ENCODE peak calls at places on chromosomes 4 and X, in five cellular contexts. One of them, this sample, is unnamed.

GRCh38 chr4:148203056-148203898 is 238.9 kb downstream of the NR3C2 start:
- DNase-seq in H9: peak
- DNase-seq in mesendoderm: peak
- DNase-seq in IMR-90: no peak
- DNase-seq in H1: no peak
- DNase-seq in this sample: no peak

GRCh38 chr4:40842318-40842717 is 92.6 kb downstream of the NSUN7 start:
- DNase-seq in mesendoderm: no peak
- DNase-seq in IMR-90: no peak
- DNase-seq in H1: no peak
- DNase-seq in H9: no peak
- DNase-seq in this sample: no peak

GRCh38 chrX:154750301-154751120 is at the start of gene GAB3:
- DNase-seq in H9: no peak
- DNase-seq in H1: no peak
- DNase-seq in IMR-90: peak
- DNase-seq in mesendoderm: peak
- DNase-seq in this sample: peak

GRCh38 chrX:109624641-109625311 is at the start of gene KCNE5:
- DNase-seq in H1: no peak
- DNase-seq in mesendoderm: peak
- DNase-seq in H9: peak
- DNase-seq in IMR-90: no peak
- DNase-seq in this sample: peak

GRCh38 chr4:138964716-138965426 is 50.7 kb upstream of the NOCT start:
- DNase-seq in H1: no peak
- DNase-seq in IMR-90: no peak
- DNase-seq in H9: no peak
- DNase-seq in mesendoderm: no peak
- DNase-seq in this sample: no peak

GRCh38 chr4:182645511-182645910 is 271.7 kb downstream of the DCTD start:
- DNase-seq in H1: no peak
- DNase-seq in mesendoderm: no peak
- DNase-seq in IMR-90: no peak
- DNase-seq in H9: no peak
- DNase-seq in this sample: no peak

GRCh38 chrX:139851730-139852129 is 81.1 kb downstream of the ATP11C start:
- DNase-seq in H1: no peak
- DNase-seq in mesendoderm: no peak
- DNase-seq in IMR-90: peak
- DNase-seq in H9: no peak
- DNase-seq in this sample: no peak

GRCh38 chrX:130085551-130085986 is 24.7 kb downstream of the ELF4 start:
- DNase-seq in H1: no peak
- DNase-seq in IMR-90: peak
- DNase-seq in H9: no peak
- DNase-seq in mesendoderm: no peak
- DNase-seq in this sample: peak

GRCh38 chr4:2802618-2803531 is 10.0 kb downstream of the SH3BP2 start:
- DNase-seq in H1: no peak
- DNase-seq in mesendoderm: no peak
- DNase-seq in IMR-90: no peak
- DNase-seq in H9: no peak
- DNase-seq in this sample: no peak

GRCh38 chr4:74755486-74755885 is 38.8 kb downstream of the BTC start:
- DNase-seq in mesendoderm: no peak
- DNase-seq in H1: no peak
- DNase-seq in IMR-90: no peak
- DNase-seq in H9: no peak
- DNase-seq in this sample: peak

GRCh38 chrX:47311857-47312774 is 58.3 kb upstream of the ZNF157 start:
- DNase-seq in H1: no peak
- DNase-seq in IMR-90: peak
- DNase-seq in H9: peak
- DNase-seq in mesendoderm: peak
- DNase-seq in this sample: peak

GRCh38 chrX:41596586-41596985 is 92.2 kb upstream of the GPR34 start:
- DNase-seq in mesendoderm: no peak
- DNase-seq in IMR-90: peak
- DNase-seq in H1: no peak
- DNase-seq in H9: no peak
- DNase-seq in this sample: no peak

GRCh38 chr4:15953625-15954024 is 9.3 kb downstream of the FGFBP2 start:
- DNase-seq in H9: no peak
- DNase-seq in H1: no peak
- DNase-seq in mesendoderm: peak
- DNase-seq in IMR-90: no peak
- DNase-seq in this sample: no peak

GRCh38 chr4:78218260-78218659 is 161.1 kb downstream of the FRAS1 start:
- DNase-seq in H9: no peak
- DNase-seq in IMR-90: no peak
- DNase-seq in H1: no peak
- DNase-seq in mesendoderm: no peak
- DNase-seq in this sample: no peak

GRCh38 chrX:15146515-15146914 is 123.4 kb downstream of the ASB9 start:
- DNase-seq in mesendoderm: peak
- DNase-seq in IMR-90: no peak
- DNase-seq in H1: no peak
- DNase-seq in H9: peak
- DNase-seq in this sample: peak

GRCh38 chrX:108590496-108590895 is 145.9 kb downstream of the IRS4 start:
- DNase-seq in H9: no peak
- DNase-seq in H1: no peak
- DNase-seq in IMR-90: peak
- DNase-seq in mesendoderm: no peak
- DNase-seq in this sample: peak

GRCh38 chr4:8600686-8601085 is 8.1 kb downstream of the CPZ start:
- DNase-seq in H9: no peak
- DNase-seq in mesendoderm: no peak
- DNase-seq in H1: no peak
- DNase-seq in IMR-90: no peak
- DNase-seq in this sample: no peak

GRCh38 chr4:57109530-57109846 is 697 bp downstream of the IGFBP7 start:
- DNase-seq in IMR-90: no peak
- DNase-seq in mesendoderm: no peak
- DNase-seq in H1: no peak
- DNase-seq in H9: no peak
- DNase-seq in this sample: peak

GRCh38 chrX:55582447-55582846 is 40.8 kb upstream of the FOXR2 start:
- DNase-seq in H1: no peak
- DNase-seq in H9: no peak
- DNase-seq in mesendoderm: no peak
- DNase-seq in IMR-90: no peak
- DNase-seq in this sample: no peak

GRCh38 chr4:163484906-163485305 is 9.6 kb upstream of the TMA16 start:
- DNase-seq in mesendoderm: peak
- DNase-seq in H1: peak
- DNase-seq in H9: peak
- DNase-seq in IMR-90: peak
- DNase-seq in this sample: peak

GRCh38 chrX:41480508-41481260 is 33.5 kb downstream of the NYX start:
- DNase-seq in H1: no peak
- DNase-seq in mesendoderm: no peak
- DNase-seq in H9: no peak
- DNase-seq in IMR-90: no peak
- DNase-seq in this sample: no peak

GRCh38 chr4:56821394-56822263 is at the start of gene SPINK2:
- DNase-seq in IMR-90: no peak
- DNase-seq in H1: peak
- DNase-seq in H9: peak
- DNase-seq in mesendoderm: peak
- DNase-seq in this sample: peak

GRCh38 chr4:8726344-8726851 is 133.8 kb downstream of the CPZ start:
- DNase-seq in IMR-90: no peak
- DNase-seq in mesendoderm: peak
- DNase-seq in H1: no peak
- DNase-seq in H9: peak
- DNase-seq in this sample: no peak

GRCh38 chr4:7879127-7879526 is 60.5 kb downstream of the AFAP1 start:
- DNase-seq in mesendoderm: no peak
- DNase-seq in IMR-90: no peak
- DNase-seq in H9: no peak
- DNase-seq in H1: no peak
- DNase-seq in this sample: no peak

GRCh38 chr4:101730291-101731117 is 60.0 kb upstream of the BANK1 start:
- DNase-seq in H9: peak
- DNase-seq in H1: peak
- DNase-seq in mesendoderm: peak
- DNase-seq in IMR-90: peak
- DNase-seq in this sample: peak

GRCh38 chr4:40731792-40732245 is 17.9 kb upstream of the NSUN7 start:
- DNase-seq in H1: no peak
- DNase-seq in H9: no peak
- DNase-seq in mesendoderm: no peak
- DNase-seq in IMR-90: no peak
- DNase-seq in this sample: peak

GRCh38 chr4:162061214-162061613 is 102.6 kb downstream of the FSTL5 start:
- DNase-seq in mesendoderm: peak
- DNase-seq in H9: peak
- DNase-seq in IMR-90: no peak
- DNase-seq in H1: peak
- DNase-seq in this sample: peak

GRCh38 chr4:17448689-17449088 is 63.2 kb downstream of the QDPR start:
- DNase-seq in IMR-90: peak
- DNase-seq in mesendoderm: no peak
- DNase-seq in H9: no peak
- DNase-seq in H1: no peak
- DNase-seq in this sample: peak

DNA sequence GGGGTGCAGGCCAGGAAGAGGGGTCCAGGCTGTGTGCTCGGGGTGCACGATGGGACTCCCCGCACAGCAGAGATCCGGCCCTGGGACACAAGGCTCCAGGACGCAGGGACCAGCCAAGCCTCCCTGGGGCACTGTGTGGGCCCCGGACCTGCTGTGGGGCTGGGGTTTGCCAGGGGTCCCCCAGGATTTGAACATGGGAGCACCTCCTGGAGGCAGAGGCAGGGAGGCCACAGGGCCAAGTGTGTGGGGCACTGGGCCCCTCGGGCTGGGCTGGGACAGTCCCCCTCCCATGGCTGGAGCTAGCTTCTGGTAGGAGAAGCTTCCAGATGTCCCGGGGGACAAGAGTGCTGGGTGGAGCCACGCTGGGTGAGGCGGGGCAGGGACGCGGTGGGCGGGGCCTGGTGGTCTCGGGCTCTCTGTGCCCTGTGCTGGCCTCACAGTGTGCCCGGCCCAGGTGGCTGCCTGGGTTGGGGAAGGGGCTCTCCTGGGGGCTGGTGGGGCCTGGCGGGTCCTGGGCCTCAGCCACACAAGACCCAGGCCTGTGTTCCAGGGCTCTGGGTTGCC is 18.6 kb downstream of the FGFRL1 start:
- DNase-seq in mesendoderm: no peak
- DNase-seq in H1: no peak
- DNase-seq in IMR-90: no peak
- DNase-seq in H9: peak
- DNase-seq in this sample: no peak
- H2BK5ac ChIP-seq in mesendoderm: no peak
- H2BK5ac ChIP-seq in H1: no peak
- H2BK5ac ChIP-seq in IMR-90: no peak
- H2BK5ac ChIP-seq in H9: no peak
- H2BK5ac ChIP-seq in this sample: no peak

GRCh38 chrX:48713847-48714246 is 17.3 kb downstream of the SUV39H1 start:
- DNase-seq in mesendoderm: no peak
- DNase-seq in H1: no peak
- DNase-seq in IMR-90: no peak
- DNase-seq in H9: no peak
- DNase-seq in this sample: no peak

GRCh38 chrX:48714573-48714972 is 18.0 kb downstream of the SUV39H1 start:
- DNase-seq in H9: no peak
- DNase-seq in mesendoderm: no peak
- DNase-seq in IMR-90: peak
- DNase-seq in H1: no peak
- DNase-seq in this sample: no peak

GRCh38 chrX:48709522-48710117 is 13.1 kb downstream of the SUV39H1 start:
- DNase-seq in H9: no peak
- DNase-seq in mesendoderm: peak
- DNase-seq in H1: no peak
- DNase-seq in IMR-90: no peak
- DNase-seq in this sample: no peak

GRCh38 chrX:48711162-48711928 is 14.8 kb downstream of the SUV39H1 start:
- DNase-seq in IMR-90: no peak
- DNase-seq in H9: no peak
- DNase-seq in mesendoderm: no peak
- DNase-seq in H1: no peak
- DNase-seq in this sample: no peak

DNA sequence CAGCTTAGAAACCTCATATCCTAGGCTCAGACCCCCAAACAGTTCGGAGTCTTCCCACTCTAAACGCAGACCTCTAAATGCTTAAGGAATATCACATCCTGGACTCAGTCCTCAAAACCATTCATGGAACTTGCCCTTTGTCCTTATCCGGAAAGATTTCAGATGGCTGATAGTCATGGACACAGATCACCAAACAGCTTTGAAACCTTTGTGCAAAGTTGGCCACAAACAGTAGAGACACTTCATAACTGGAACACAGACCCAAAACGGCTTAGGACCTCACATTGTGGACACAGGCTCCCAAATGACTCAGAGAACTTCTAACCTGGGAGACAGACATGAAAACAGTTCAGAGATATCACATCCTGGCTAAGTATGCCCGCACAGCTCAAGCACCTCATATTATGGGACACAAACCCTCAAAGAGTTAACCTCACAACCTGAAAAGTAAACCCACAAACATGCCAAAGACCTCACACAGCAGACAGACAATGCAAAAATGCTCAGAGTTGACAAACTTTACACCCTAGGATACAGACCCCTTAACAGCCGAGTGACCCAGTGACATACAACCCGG is 15.5 kb downstream of the SUV39H1 start:
- DNase-seq in H1: no peak
- DNase-seq in H9: no peak
- DNase-seq in mesendoderm: no peak
- DNase-seq in IMR-90: no peak
- DNase-seq in this sample: no peak
- H2AK5ac ChIP-seq in H1: no peak
- H2AK5ac ChIP-seq in H9: no peak
- H2AK5ac ChIP-seq in mesendoderm: no peak
- H2AK5ac ChIP-seq in IMR-90: no peak
- H2AK5ac ChIP-seq in this sample: no peak

GRCh38 chr4:149706942-149707341 is 108.7 kb downstream of the IQCM start:
- DNase-seq in H1: no peak
- DNase-seq in H9: no peak
- DNase-seq in IMR-90: peak
- DNase-seq in mesendoderm: peak
- DNase-seq in this sample: peak
- H2BK5ac ChIP-seq in H1: no peak
- H2BK5ac ChIP-seq in H9: no peak
- H2BK5ac ChIP-seq in IMR-90: no peak
- H2BK5ac ChIP-seq in mesendoderm: no peak
- H2BK5ac ChIP-seq in this sample: no peak

DNA sequence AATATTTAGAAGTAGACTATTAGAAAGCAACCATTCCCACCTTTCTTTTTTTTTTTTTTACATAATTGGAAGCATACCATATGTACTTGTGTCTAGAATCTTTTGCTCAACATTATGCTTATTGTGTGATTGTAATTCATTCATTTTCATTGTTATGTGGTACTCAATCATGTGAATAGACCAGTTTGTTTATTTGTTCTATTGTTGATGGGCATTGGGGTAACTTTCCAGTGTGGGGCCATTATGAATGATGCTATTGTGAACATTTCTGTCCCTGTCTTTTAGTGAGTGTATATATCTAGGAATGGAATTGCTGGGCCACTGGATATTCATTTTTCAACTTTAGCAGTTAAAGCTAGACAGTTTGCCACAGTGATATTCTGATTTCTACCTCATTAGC is 62.5 kb upstream of the MCUB start:
- DNase-seq in H1: no peak
- DNase-seq in mesendoderm: no peak
- DNase-seq in H9: no peak
- DNase-seq in IMR-90: no peak
- DNase-seq in this sample: no peak
- H2AK5ac ChIP-seq in H1: no peak
- H2AK5ac ChIP-seq in mesendoderm: no peak
- H2AK5ac ChIP-seq in H9: no peak
- H2AK5ac ChIP-seq in IMR-90: no peak
- H2AK5ac ChIP-seq in this sample: no peak